ENCODE peak calls at places on chromosomes 12 and 14, in ten cellular contexts. One of them, this sample, is unnamed. For H3K4me1, the result is how much of the 10 kb centered on the place peaks cover.

GRCh38 chr12:67650528-67651379 is 2.2 kb downstream of the DYRK2 start:
- DNase-seq in mammary epithelial cell: no peak
- DNase-seq in upper lobe of right lung: no peak
- DNase-seq in cardiac muscle cell: no peak
- DNase-seq in CD4-positive, CD25-positive, alpha-beta regulatory T cell: peak
- DNase-seq in left ventricle myocardium inferior: no peak
- DNase-seq in sigmoid colon: no peak
- DNase-seq in right cardiac atrium: no peak
- DNase-seq in IMR-90: no peak
- DNase-seq in aorta: no peak
- DNase-seq in this sample: no peak

GRCh38 chr12:25308761-25309160 is 58.0 kb upstream of the KRAS start:
- DNase-seq in upper lobe of right lung: no peak
- DNase-seq in left ventricle myocardium inferior: no peak
- DNase-seq in cardiac muscle cell: no peak
- DNase-seq in sigmoid colon: no peak
- DNase-seq in mammary epithelial cell: no peak
- DNase-seq in aorta: no peak
- DNase-seq in IMR-90: peak
- DNase-seq in CD4-positive, CD25-positive, alpha-beta regulatory T cell: no peak
- DNase-seq in right cardiac atrium: no peak
- DNase-seq in this sample: no peak

GRCh38 chr12:124111006-124111405 is 138.0 kb downstream of the ZNF664 start:
- DNase-seq in IMR-90: no peak
- DNase-seq in aorta: no peak
- DNase-seq in CD4-positive, CD25-positive, alpha-beta regulatory T cell: no peak
- DNase-seq in mammary epithelial cell: no peak
- DNase-seq in left ventricle myocardium inferior: no peak
- DNase-seq in right cardiac atrium: no peak
- DNase-seq in upper lobe of right lung: no peak
- DNase-seq in cardiac muscle cell: no peak
- DNase-seq in sigmoid colon: no peak
- DNase-seq in this sample: no peak

GRCh38 chr14:21098892-21099595 is 589 bp upstream of the ZNF219 start:
- DNase-seq in upper lobe of right lung: no peak
- DNase-seq in sigmoid colon: no peak
- DNase-seq in left ventricle myocardium inferior: no peak
- DNase-seq in right cardiac atrium: no peak
- DNase-seq in aorta: no peak
- DNase-seq in mammary epithelial cell: no peak
- DNase-seq in IMR-90: no peak
- DNase-seq in cardiac muscle cell: no peak
- DNase-seq in CD4-positive, CD25-positive, alpha-beta regulatory T cell: no peak
- DNase-seq in this sample: no peak

GRCh38 chr12:13093850-13094225 is 9.6 kb downstream of the GSG1 start:
- DNase-seq in IMR-90: no peak
- DNase-seq in mammary epithelial cell: no peak
- DNase-seq in left ventricle myocardium inferior: no peak
- DNase-seq in cardiac muscle cell: peak
- DNase-seq in right cardiac atrium: no peak
- DNase-seq in upper lobe of right lung: no peak
- DNase-seq in aorta: no peak
- DNase-seq in CD4-positive, CD25-positive, alpha-beta regulatory T cell: no peak
- DNase-seq in sigmoid colon: no peak
- DNase-seq in this sample: no peak

GRCh38 chr12:107780298-107780697 is 5.8 kb downstream of the ASCL4 start:
- DNase-seq in upper lobe of right lung: no peak
- DNase-seq in IMR-90: no peak
- DNase-seq in sigmoid colon: no peak
- DNase-seq in aorta: no peak
- DNase-seq in right cardiac atrium: no peak
- DNase-seq in mammary epithelial cell: no peak
- DNase-seq in left ventricle myocardium inferior: no peak
- DNase-seq in cardiac muscle cell: no peak
- DNase-seq in CD4-positive, CD25-positive, alpha-beta regulatory T cell: no peak
- DNase-seq in this sample: no peak

GRCh38 chr14:46048127-46048526 is 603.5 kb downstream of the RPL10L start:
- DNase-seq in left ventricle myocardium inferior: no peak
- DNase-seq in upper lobe of right lung: no peak
- DNase-seq in right cardiac atrium: no peak
- DNase-seq in sigmoid colon: no peak
- DNase-seq in cardiac muscle cell: peak
- DNase-seq in aorta: no peak
- DNase-seq in CD4-positive, CD25-positive, alpha-beta regulatory T cell: no peak
- DNase-seq in IMR-90: peak
- DNase-seq in mammary epithelial cell: peak
- DNase-seq in this sample: no peak

GRCh38 chr14:101859538-101859902 is 98.0 kb downstream of the PPP2R5C start:
- DNase-seq in mammary epithelial cell: no peak
- DNase-seq in sigmoid colon: no peak
- DNase-seq in IMR-90: no peak
- DNase-seq in left ventricle myocardium inferior: no peak
- DNase-seq in right cardiac atrium: no peak
- DNase-seq in cardiac muscle cell: no peak
- DNase-seq in upper lobe of right lung: no peak
- DNase-seq in CD4-positive, CD25-positive, alpha-beta regulatory T cell: no peak
- DNase-seq in aorta: no peak
- DNase-seq in this sample: no peak

GRCh38 chr14:34650786-34651584 is 21.0 kb upstream of the SNX6 start:
- DNase-seq in left ventricle myocardium inferior: no peak
- DNase-seq in cardiac muscle cell: peak
- DNase-seq in aorta: peak
- DNase-seq in sigmoid colon: no peak
- DNase-seq in IMR-90: peak
- DNase-seq in CD4-positive, CD25-positive, alpha-beta regulatory T cell: no peak
- DNase-seq in right cardiac atrium: peak
- DNase-seq in upper lobe of right lung: no peak
- DNase-seq in mammary epithelial cell: peak
- DNase-seq in this sample: no peak

GRCh38 chr12:91418691-91419090 is 236.1 kb upstream of the DCN start:
- DNase-seq in right cardiac atrium: no peak
- DNase-seq in mammary epithelial cell: no peak
- DNase-seq in IMR-90: no peak
- DNase-seq in CD4-positive, CD25-positive, alpha-beta regulatory T cell: no peak
- DNase-seq in aorta: no peak
- DNase-seq in left ventricle myocardium inferior: no peak
- DNase-seq in sigmoid colon: no peak
- DNase-seq in upper lobe of right lung: no peak
- DNase-seq in cardiac muscle cell: no peak
- DNase-seq in this sample: no peak

GRCh38 chr12:48001426-48002178 is 2.7 kb downstream of the COL2A1 start:
- DNase-seq in mammary epithelial cell: peak
- DNase-seq in cardiac muscle cell: peak
- DNase-seq in right cardiac atrium: peak
- DNase-seq in left ventricle myocardium inferior: peak
- DNase-seq in IMR-90: no peak
- DNase-seq in sigmoid colon: no peak
- DNase-seq in aorta: no peak
- DNase-seq in CD4-positive, CD25-positive, alpha-beta regulatory T cell: no peak
- DNase-seq in upper lobe of right lung: no peak
- DNase-seq in this sample: no peak

GRCh38 chr14:77800814-77801213 is 905 bp downstream of the ADCK1 start:
- DNase-seq in mammary epithelial cell: no peak
- DNase-seq in upper lobe of right lung: no peak
- DNase-seq in sigmoid colon: no peak
- DNase-seq in left ventricle myocardium inferior: no peak
- DNase-seq in aorta: peak
- DNase-seq in right cardiac atrium: no peak
- DNase-seq in CD4-positive, CD25-positive, alpha-beta regulatory T cell: no peak
- DNase-seq in IMR-90: no peak
- DNase-seq in cardiac muscle cell: no peak
- DNase-seq in this sample: no peak
- H3K27ac ChIP-seq in mammary epithelial cell: no peak
- H3K27ac ChIP-seq in upper lobe of right lung: peak
- H3K27ac ChIP-seq in sigmoid colon: peak
- H3K27ac ChIP-seq in left ventricle myocardium inferior: peak
- H3K27ac ChIP-seq in aorta: no peak
- H3K27ac ChIP-seq in right cardiac atrium: no peak
- H3K27ac ChIP-seq in CD4-positive, CD25-positive, alpha-beta regulatory T cell: no peak
- H3K27ac ChIP-seq in IMR-90: no peak
- H3K27ac ChIP-seq in cardiac muscle cell: peak
- H3K27ac ChIP-seq in this sample: peak

DNA sequence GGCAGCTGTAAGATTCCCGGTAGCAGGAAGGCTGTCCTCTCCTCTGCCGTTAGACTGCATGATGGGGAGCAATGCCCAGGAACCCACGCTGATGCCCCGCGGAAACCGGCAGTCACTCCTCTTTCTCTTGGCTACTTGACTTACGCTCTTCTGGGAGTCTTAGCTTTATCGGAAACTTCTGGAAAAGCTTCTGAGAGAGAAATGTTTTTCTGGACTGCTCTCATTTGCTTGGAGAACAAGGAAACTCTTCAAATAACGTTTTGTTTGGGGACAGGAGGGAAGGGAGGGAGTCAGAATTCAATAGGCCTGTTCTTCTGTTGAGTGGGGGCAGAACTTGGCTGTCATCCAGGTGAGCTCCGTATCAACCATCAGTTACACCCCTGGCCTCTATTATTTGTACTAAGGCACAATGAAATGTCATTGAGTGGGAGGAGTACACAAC is 128.0 kb upstream of the MAX start:
- DNase-seq in mammary epithelial cell: no peak
- DNase-seq in aorta: no peak
- DNase-seq in upper lobe of right lung: peak
- DNase-seq in sigmoid colon: peak
- DNase-seq in left ventricle myocardium inferior: peak
- DNase-seq in right cardiac atrium: peak
- DNase-seq in IMR-90: no peak
- DNase-seq in cardiac muscle cell: peak
- DNase-seq in CD4-positive, CD25-positive, alpha-beta regulatory T cell: no peak
- DNase-seq in this sample: no peak
- H3K4me3 ChIP-seq in mammary epithelial cell: peak
- H3K4me3 ChIP-seq in aorta: peak
- H3K4me3 ChIP-seq in upper lobe of right lung: peak
- H3K4me3 ChIP-seq in sigmoid colon: peak
- H3K4me3 ChIP-seq in left ventricle myocardium inferior: peak
- H3K4me3 ChIP-seq in right cardiac atrium: peak
- H3K4me3 ChIP-seq in IMR-90: no peak
- H3K4me3 ChIP-seq in cardiac muscle cell: no peak
- H3K4me3 ChIP-seq in CD4-positive, CD25-positive, alpha-beta regulatory T cell: peak
- H3K4me3 ChIP-seq in this sample: peak

GRCh38 chr14:105577339-105577861 is 51.0 kb downstream of the TMEM121 start:
- DNase-seq in upper lobe of right lung: peak
- DNase-seq in sigmoid colon: peak
- DNase-seq in left ventricle myocardium inferior: no peak
- DNase-seq in right cardiac atrium: no peak
- DNase-seq in IMR-90: no peak
- DNase-seq in cardiac muscle cell: no peak
- DNase-seq in mammary epithelial cell: no peak
- DNase-seq in CD4-positive, CD25-positive, alpha-beta regulatory T cell: peak
- DNase-seq in aorta: no peak
- DNase-seq in this sample: no peak

GRCh38 chr14:105581551-105582341 is 55.4 kb downstream of the TMEM121 start:
- DNase-seq in right cardiac atrium: no peak
- DNase-seq in aorta: peak
- DNase-seq in mammary epithelial cell: no peak
- DNase-seq in left ventricle myocardium inferior: no peak
- DNase-seq in IMR-90: no peak
- DNase-seq in sigmoid colon: peak
- DNase-seq in cardiac muscle cell: no peak
- DNase-seq in CD4-positive, CD25-positive, alpha-beta regulatory T cell: peak
- DNase-seq in upper lobe of right lung: peak
- DNase-seq in this sample: no peak

GRCh38 chr14:105578070-105578469 is 51.7 kb downstream of the TMEM121 start:
- DNase-seq in CD4-positive, CD25-positive, alpha-beta regulatory T cell: no peak
- DNase-seq in IMR-90: no peak
- DNase-seq in right cardiac atrium: no peak
- DNase-seq in aorta: no peak
- DNase-seq in sigmoid colon: no peak
- DNase-seq in mammary epithelial cell: no peak
- DNase-seq in cardiac muscle cell: no peak
- DNase-seq in left ventricle myocardium inferior: no peak
- DNase-seq in upper lobe of right lung: no peak
- DNase-seq in this sample: no peak

DNA sequence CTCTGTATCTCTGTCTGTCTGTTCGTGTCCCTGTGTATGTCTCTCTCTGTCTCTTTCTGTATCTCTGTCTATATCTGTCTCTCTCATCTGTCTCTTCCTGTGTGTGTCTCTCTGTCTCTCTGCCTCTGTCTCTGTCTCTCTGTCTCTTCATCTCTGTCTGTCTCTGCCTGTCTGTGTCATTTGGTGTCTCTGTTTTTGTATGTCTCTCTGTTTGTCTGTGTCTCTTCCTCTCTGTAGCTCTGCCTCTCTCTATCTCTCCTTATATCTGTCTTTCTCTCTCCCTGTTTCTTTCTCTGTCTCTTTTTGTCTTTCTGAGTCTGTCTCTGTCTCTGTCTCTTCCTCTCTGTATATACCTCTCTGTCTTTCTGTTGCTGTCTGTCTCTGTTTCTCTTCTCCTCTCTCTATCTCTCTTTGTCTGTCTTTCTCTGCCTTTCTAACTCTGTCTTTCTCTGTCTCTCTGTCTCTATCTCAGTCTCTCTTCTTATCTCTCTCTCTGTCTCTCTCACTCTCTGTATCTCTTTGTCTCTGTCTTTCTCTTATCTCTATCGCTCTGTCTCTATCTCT is 50.2 kb downstream of the TMEM121 start:
- DNase-seq in CD4-positive, CD25-positive, alpha-beta regulatory T cell: no peak
- DNase-seq in upper lobe of right lung: no peak
- DNase-seq in sigmoid colon: no peak
- DNase-seq in IMR-90: no peak
- DNase-seq in mammary epithelial cell: no peak
- DNase-seq in aorta: no peak
- DNase-seq in left ventricle myocardium inferior: no peak
- DNase-seq in cardiac muscle cell: no peak
- DNase-seq in right cardiac atrium: no peak
- DNase-seq in this sample: no peak
- H3K4me1 ChIP-seq in CD4-positive, CD25-positive, alpha-beta regulatory T cell: under half
- H3K4me1 ChIP-seq in upper lobe of right lung: under half
- H3K4me1 ChIP-seq in sigmoid colon: under half
- H3K4me1 ChIP-seq in IMR-90: under half
- H3K4me1 ChIP-seq in mammary epithelial cell: under half
- H3K4me1 ChIP-seq in aorta: under half
- H3K4me1 ChIP-seq in left ventricle myocardium inferior: under half
- H3K4me1 ChIP-seq in cardiac muscle cell: under half
- H3K4me1 ChIP-seq in right cardiac atrium: under half
- H3K4me1 ChIP-seq in this sample: under half

GRCh38 chr14:64695071-64695470 is 9.2 kb upstream of the PLEKHG3 start:
- DNase-seq in aorta: no peak
- DNase-seq in IMR-90: no peak
- DNase-seq in right cardiac atrium: no peak
- DNase-seq in CD4-positive, CD25-positive, alpha-beta regulatory T cell: no peak
- DNase-seq in upper lobe of right lung: no peak
- DNase-seq in left ventricle myocardium inferior: no peak
- DNase-seq in cardiac muscle cell: no peak
- DNase-seq in mammary epithelial cell: no peak
- DNase-seq in sigmoid colon: no peak
- DNase-seq in this sample: no peak
- H3K27ac ChIP-seq in aorta: no peak
- H3K27ac ChIP-seq in IMR-90: no peak
- H3K27ac ChIP-seq in right cardiac atrium: peak
- H3K27ac ChIP-seq in CD4-positive, CD25-positive, alpha-beta regulatory T cell: no peak
- H3K27ac ChIP-seq in upper lobe of right lung: no peak
- H3K27ac ChIP-seq in left ventricle myocardium inferior: peak
- H3K27ac ChIP-seq in cardiac muscle cell: no peak
- H3K27ac ChIP-seq in mammary epithelial cell: no peak
- H3K27ac ChIP-seq in sigmoid colon: no peak
- H3K27ac ChIP-seq in this sample: no peak

GRCh38 chr12:127165567-127166392 is 1101.2 kb upstream of the TMEM132C start:
- DNase-seq in cardiac muscle cell: peak
- DNase-seq in left ventricle myocardium inferior: peak
- DNase-seq in sigmoid colon: peak
- DNase-seq in right cardiac atrium: peak
- DNase-seq in IMR-90: peak
- DNase-seq in mammary epithelial cell: peak
- DNase-seq in CD4-positive, CD25-positive, alpha-beta regulatory T cell: peak
- DNase-seq in aorta: peak
- DNase-seq in upper lobe of right lung: peak
- DNase-seq in this sample: no peak
- H3K4me3 ChIP-seq in cardiac muscle cell: peak
- H3K4me3 ChIP-seq in left ventricle myocardium inferior: peak
- H3K4me3 ChIP-seq in sigmoid colon: peak
- H3K4me3 ChIP-seq in right cardiac atrium: peak
- H3K4me3 ChIP-seq in IMR-90: peak
- H3K4me3 ChIP-seq in mammary epithelial cell: no peak
- H3K4me3 ChIP-seq in CD4-positive, CD25-positive, alpha-beta regulatory T cell: peak
- H3K4me3 ChIP-seq in aorta: peak
- H3K4me3 ChIP-seq in upper lobe of right lung: peak
- H3K4me3 ChIP-seq in this sample: peak

This sample was measured in vagina.